ENCODE peak calls at places on chromosome 17, in eight cellular contexts. C, B, M, S, A, U, O and E are unnamed samples.
A peak's percentile ranks its signal among the peaks of the same experiment; 100 is the strongest.

GRCh38 chr17:19311421-19312215 is 50.9 kb downstream of the B9D1 start:
- DNase-seq in C (peak; percentile 22), B (peak; percentile 26), M (no peak), S (no peak), A (no peak), U (no peak), O (peak; percentile 64), E (no peak)

GRCh38 chr17:40915199-40915661 is 22.2 kb downstream of the KRT23 start:
- DNase-seq in C (peak; percentile 99), B (peak; percentile 98), M (no peak), S (no peak), A (no peak), U (peak; percentile 99), O (peak; percentile 97), E (no peak)

GRCh38 chr17:37488009-37488604 is 1.6 kb upstream of the DUSP14 start:
- DNase-seq in C (peak; percentile 98), B (peak; percentile 99), M (no peak), S (no peak), A (peak; percentile 46), U (peak; percentile 86), O (peak; percentile 96), E (peak; percentile 69)

GRCh38 chr17:50638851-50639767 is 4.4 kb downstream of the ABCC3 start:
- DNase-seq in C (peak; percentile 96), B (peak; percentile 97), M (peak; percentile 96), S (no peak), A (no peak), U (peak; percentile 97), O (peak; percentile 98), E (no peak)

GRCh38 chr17:68608515-68609130 is 7.5 kb upstream of the FAM20A start:
- DNase-seq in C (no peak), B (no peak), M (no peak), S (no peak), A (no peak), U (no peak), O (no peak), E (no peak)

GRCh38 chr17:82838386-82839063 is 1.3 kb downstream of the ZNF750 start:
- DNase-seq in C (no peak), B (peak; percentile 17), M (no peak), S (no peak), A (no peak), U (peak; percentile 59), O (peak; percentile 8), E (no peak)

GRCh38 chr17:79417589-79417988 is 193.3 kb downstream of the RBFOX3 start:
- DNase-seq in C (no peak), B (no peak), M (no peak), S (no peak), A (no peak), U (no peak), O (no peak), E (no peak)

GRCh38 chr17:8380049-8380448 is 2.9 kb downstream of the RPL26 start:
- DNase-seq in C (no peak), B (no peak), M (no peak), S (no peak), A (no peak), U (no peak), O (no peak), E (no peak)

GRCh38 chr17:74569392-74570003 is 2.2 kb upstream of the CD300H start:
- DNase-seq in C (peak; percentile 100), B (peak; percentile 58), M (no peak), S (no peak), A (no peak), U (peak; percentile 100), O (peak; percentile 98), E (peak; percentile 30)

GRCh38 chr17:79231766-79232287 is 157.2 kb downstream of the ENGASE start:
- DNase-seq in C (no peak), B (no peak), M (no peak), S (no peak), A (no peak), U (peak; percentile 71), O (peak; percentile 16), E (no peak)

GRCh38 chr17:62790554-62790953 is 17.6 kb downstream of the MARCHF10 start:
- DNase-seq in C (peak; percentile 93), B (peak; percentile 93), M (no peak), S (no peak), A (no peak), U (peak; percentile 39), O (peak; percentile 94), E (no peak)

GRCh38 chr17:82283208-82283749 is 9.8 kb upstream of the CSNK1D start:
- DNase-seq in C (peak; percentile 71), B (peak; percentile 93), M (peak; percentile 80), S (no peak), A (no peak), U (peak; percentile 94), O (peak; percentile 84), E (no peak)

GRCh38 chr17:12342161-12342560 is 321.5 kb downstream of the MAP2K4 start:
- DNase-seq in C (no peak), B (no peak), M (no peak), S (no peak), A (no peak), U (no peak), O (no peak), E (no peak)

GRCh38 chr17:73342057-73342522 is 30.3 kb upstream of the CDC42EP4 start:
- DNase-seq in C (peak; percentile 89), B (peak; percentile 88), M (peak; percentile 94), S (peak; percentile 78), A (no peak), U (peak; percentile 96), O (peak; percentile 90), E (no peak)

GRCh38 chr17:6558932-6559752 is 2.8 kb upstream of the PITPNM3 start:
- DNase-seq in C (no peak), B (no peak), M (no peak), S (no peak), A (no peak), U (no peak), O (no peak), E (no peak)

GRCh38 chr17:34306466-34306865 is 12.8 kb upstream of the CCL8 start:
- DNase-seq in C (peak; percentile 67), B (peak; percentile 87), M (no peak), S (no peak), A (peak; percentile 15), U (no peak), O (peak; percentile 82), E (no peak)

GRCh38 chr17:17809527-17810373 is 27.0 kb downstream of the SREBF1 start:
- DNase-seq in C (no peak), B (no peak), M (peak; percentile 90), S (peak; percentile 76), A (no peak), U (no peak), O (peak; percentile 82), E (no peak)

GRCh38 chr17:40063034-40063765 is 435 bp downstream of the THRA start:
- DNase-seq in C (no peak), B (no peak), M (peak; percentile 88), S (no peak), A (peak; percentile 60), U (peak; percentile 33), O (peak; percentile 59), E (no peak)

GRCh38 chr17:80826955-80827645 is 164.5 kb upstream of the CHMP6 start:
- DNase-seq in C (peak; percentile 98), B (peak; percentile 99), M (peak; percentile 83), S (no peak), A (no peak), U (peak; percentile 86), O (peak; percentile 100), E (no peak)

GRCh38 chr17:39069114-39069756 is 82.2 kb downstream of the PLXDC1 start:
- DNase-seq in C (peak; percentile 25), B (peak; percentile 54), M (no peak), S (peak; percentile 38), A (peak; percentile 48), U (peak; percentile 32), O (peak; percentile 74), E (no peak)

DNA sequence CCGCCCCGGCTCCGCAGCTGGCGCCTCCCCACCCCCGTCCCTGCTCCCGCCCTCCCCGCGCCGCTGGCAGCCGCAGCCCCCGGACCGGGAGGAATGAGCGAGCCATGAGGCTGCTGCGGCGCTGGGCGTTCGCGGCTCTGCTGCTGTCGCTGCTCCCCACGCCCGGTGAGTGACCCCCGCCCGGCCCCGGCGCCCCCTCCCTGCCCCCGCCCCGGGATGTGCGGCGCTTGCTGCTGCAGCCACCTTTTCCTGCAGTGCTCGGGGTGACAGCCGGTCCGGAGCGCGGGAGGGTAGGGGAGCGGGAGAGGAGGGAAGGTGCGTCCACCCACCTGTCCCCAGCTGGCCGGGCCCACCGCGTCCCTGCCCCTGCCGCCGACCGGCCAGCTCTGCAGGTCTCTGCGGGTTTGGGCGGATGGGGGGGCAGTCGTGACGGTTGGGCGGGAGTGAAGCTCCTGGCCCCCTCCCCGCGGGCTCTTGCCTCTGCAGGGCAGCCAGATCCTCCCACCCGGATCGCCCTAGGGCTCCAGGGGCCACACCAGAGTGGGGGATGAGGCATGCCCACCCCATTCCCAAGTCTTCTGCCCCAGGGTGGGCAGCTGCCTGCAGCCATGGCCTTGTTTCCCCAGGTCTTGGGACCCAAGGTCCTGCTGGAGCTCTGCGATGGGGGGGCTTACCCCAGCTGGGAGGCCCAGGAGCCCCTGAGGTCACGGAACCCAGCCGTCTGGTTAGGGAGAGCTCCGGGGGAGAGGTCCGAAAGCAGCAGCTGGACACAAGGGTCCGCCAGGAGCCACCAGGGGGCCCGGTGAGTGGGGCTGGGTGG is 518 bp downstream of the ADAM11 start:
- DNase-seq in C (no peak), B (no peak), M (peak; percentile 67), S (no peak), A (peak; percentile 27), U (no peak), O (peak; percentile 46), E (no peak)
- H3K4me3 ChIP-seq in C (peak overlapping the region; percentile 10), B (peak overlapping the region; percentile 47), M (no peak overlapping the region), S (peak overlapping the region; percentile 74), A (no peak overlapping the region), U (no peak overlapping the region), O (peak overlapping the region; percentile 61), E (peak overlapping the region; percentile 83)

GRCh38 chr17:61127960-61128359 is 271.7 kb upstream of the TBX2 start:
- DNase-seq in C (no peak), B (peak; percentile 76), M (no peak), S (no peak), A (no peak), U (no peak), O (peak; percentile 72), E (no peak)
- H3K9ac ChIP-seq in C (no peak overlapping the region), B (no peak overlapping the region), M (no peak overlapping the region), S (no peak overlapping the region), A (no peak overlapping the region), U (no peak overlapping the region), O (peak overlapping the region; percentile 46), E (no peak overlapping the region)

GRCh38 chr17:64387145-64387473 is 3.6 kb downstream of the PECAM1 start:
- DNase-seq in C (no peak), B (no peak), M (peak; percentile 56), S (no peak), A (no peak), U (no peak), O (no peak), E (no peak)
- H3K36me3 ChIP-seq in C (no peaks in the 10 kb centered on the region), B (no peaks in the 10 kb centered on the region), M (no peaks in the 10 kb centered on the region), S (no peaks in the 10 kb centered on the region), A (no peaks in the 10 kb centered on the region), U (no peaks in the 10 kb centered on the region), O (no peaks in the 10 kb centered on the region), E (no peaks in the 10 kb centered on the region)

DNA sequence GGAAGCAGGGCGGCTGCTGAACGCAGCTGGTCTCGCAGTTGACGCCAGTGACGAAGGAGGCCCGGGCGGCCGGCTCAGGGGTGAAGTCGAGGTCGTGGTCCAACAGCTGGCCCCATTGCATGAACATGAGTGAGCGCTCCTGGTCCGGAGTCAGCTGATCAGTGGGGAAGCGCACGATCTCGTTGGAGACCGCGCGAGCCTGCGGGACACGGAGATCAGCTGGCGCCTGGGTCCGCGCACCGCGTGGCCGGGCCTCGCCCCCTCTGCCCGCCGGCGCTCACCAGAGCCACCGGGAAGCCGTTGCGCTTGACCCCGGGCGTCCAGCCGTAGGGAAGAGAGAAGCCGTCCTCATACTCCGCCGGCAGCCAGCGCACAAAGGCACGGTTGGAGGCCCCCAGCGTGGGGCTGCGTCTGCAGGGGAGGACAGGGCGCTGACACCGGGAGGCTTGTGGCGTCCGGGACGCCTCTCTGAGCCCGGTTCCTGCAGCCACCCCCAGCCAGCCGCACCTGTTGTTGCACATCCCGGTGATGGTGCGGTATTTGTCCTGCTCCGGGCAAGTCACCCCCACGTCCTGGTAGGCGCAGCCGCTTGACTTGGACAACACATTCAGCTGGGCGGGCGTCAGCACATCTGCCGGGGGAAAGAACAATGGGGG is 1.6 kb downstream of the MPO start:
- DNase-seq in C (peak; percentile 4), B (peak; percentile 30), M (peak; percentile 87), S (no peak), A (peak; percentile 14), U (no peak), O (peak; percentile 64), E (no peak)
- H3K4me3 ChIP-seq in C (no peak overlapping the region), B (no peak overlapping the region), M (no peak overlapping the region), S (no peak overlapping the region), A (no peak overlapping the region), U (no peak overlapping the region), O (peak overlapping the region; percentile 37), E (no peak overlapping the region)